ENCODE peak calls at places on chromosome 20, in six cellular contexts. One of them, this sample, is unnamed.
A peak's percentile ranks its signal among the peaks of the same experiment; 100 is the strongest.

GRCh38 chr20:4216866-4217265 is 201.5 kb upstream of the RNF24 start:
- DNase-seq in ovary: no peak
- DNase-seq in CD8-positive, alpha-beta memory T cell: no peak
- DNase-seq in testis: no peak
- DNase-seq in substantia nigra: no peak
- DNase-seq in IMR-90: no peak
- DNase-seq in this sample: no peak

GRCh38 chr20:54668271-54669053 is 193.1 kb downstream of the DOK5 start:
- DNase-seq in ovary: no peak
- DNase-seq in CD8-positive, alpha-beta memory T cell: no peak
- DNase-seq in testis: peak; percentile 44
- DNase-seq in substantia nigra: no peak
- DNase-seq in IMR-90: peak; percentile 5
- DNase-seq in this sample: peak; percentile 54

GRCh38 chr20:61896058-61896961 is 169.4 kb downstream of the TAF4 start:
- DNase-seq in ovary: peak; percentile 73
- DNase-seq in CD8-positive, alpha-beta memory T cell: no peak
- DNase-seq in testis: peak; percentile 64
- DNase-seq in substantia nigra: no peak
- DNase-seq in IMR-90: peak; percentile 28
- DNase-seq in this sample: peak; percentile 82

GRCh38 chr20:7496394-7497111 is 443.7 kb downstream of the HAO1 start:
- DNase-seq in ovary: no peak
- DNase-seq in CD8-positive, alpha-beta memory T cell: no peak
- DNase-seq in testis: no peak
- DNase-seq in substantia nigra: no peak
- DNase-seq in IMR-90: no peak
- DNase-seq in this sample: no peak

GRCh38 chr20:62642666-62643520 is 590 bp downstream of the SLCO4A1 start:
- DNase-seq in ovary: peak; percentile 50
- DNase-seq in CD8-positive, alpha-beta memory T cell: peak; percentile 47
- DNase-seq in testis: peak; percentile 48
- DNase-seq in substantia nigra: no peak
- DNase-seq in IMR-90: peak; percentile 4
- DNase-seq in this sample: no peak

GRCh38 chr20:22861990-22862389 is 173.1 kb upstream of the SSTR4 start:
- DNase-seq in ovary: no peak
- DNase-seq in CD8-positive, alpha-beta memory T cell: no peak
- DNase-seq in testis: no peak
- DNase-seq in substantia nigra: no peak
- DNase-seq in IMR-90: no peak
- DNase-seq in this sample: no peak

GRCh38 chr20:5657873-5658200 is 92.4 kb upstream of the SHLD1 start:
- DNase-seq in ovary: no peak
- DNase-seq in CD8-positive, alpha-beta memory T cell: no peak
- DNase-seq in testis: no peak
- DNase-seq in substantia nigra: no peak
- DNase-seq in IMR-90: no peak
- DNase-seq in this sample: no peak

GRCh38 chr20:45470262-45470931 is 844 bp downstream of the WFDC2 start:
- DNase-seq in ovary: peak; percentile 50
- DNase-seq in CD8-positive, alpha-beta memory T cell: no peak
- DNase-seq in testis: peak; percentile 62
- DNase-seq in substantia nigra: no peak
- DNase-seq in IMR-90: no peak
- DNase-seq in this sample: peak; percentile 71

GRCh38 chr20:21149344-21149743 is 23.5 kb downstream of the KIZ start:
- DNase-seq in ovary: no peak
- DNase-seq in CD8-positive, alpha-beta memory T cell: no peak
- DNase-seq in testis: no peak
- DNase-seq in substantia nigra: no peak
- DNase-seq in IMR-90: no peak
- DNase-seq in this sample: no peak

GRCh38 chr20:9458075-9458818 is 56.1 kb upstream of the LAMP5 start:
- DNase-seq in ovary: no peak
- DNase-seq in CD8-positive, alpha-beta memory T cell: no peak
- DNase-seq in testis: no peak
- DNase-seq in substantia nigra: no peak
- DNase-seq in IMR-90: peak; percentile 20
- DNase-seq in this sample: peak; percentile 5

GRCh38 chr20:38460040-38460623 is 12.5 kb upstream of the RALGAPB start:
- DNase-seq in ovary: no peak
- DNase-seq in CD8-positive, alpha-beta memory T cell: no peak
- DNase-seq in testis: no peak
- DNase-seq in substantia nigra: no peak
- DNase-seq in IMR-90: peak; percentile 81
- DNase-seq in this sample: peak; percentile 85

GRCh38 chr20:37233471-37234253 is 28.0 kb downstream of the GHRH start:
- DNase-seq in ovary: no peak
- DNase-seq in CD8-positive, alpha-beta memory T cell: no peak
- DNase-seq in testis: no peak
- DNase-seq in substantia nigra: no peak
- DNase-seq in IMR-90: no peak
- DNase-seq in this sample: peak; percentile 80

GRCh38 chr20:8156603-8157079 is 24.6 kb downstream of the PLCB1 start:
- DNase-seq in ovary: no peak
- DNase-seq in CD8-positive, alpha-beta memory T cell: peak; percentile 37
- DNase-seq in testis: no peak
- DNase-seq in substantia nigra: no peak
- DNase-seq in IMR-90: peak; percentile 59
- DNase-seq in this sample: peak; percentile 50

GRCh38 chr20:24469116-24470030 is at the start of gene SYNDIG1:
- DNase-seq in ovary: no peak
- DNase-seq in CD8-positive, alpha-beta memory T cell: no peak
- DNase-seq in testis: peak; percentile 33
- DNase-seq in substantia nigra: peak; percentile 64
- DNase-seq in IMR-90: no peak
- DNase-seq in this sample: no peak

GRCh38 chr20:48639899-48640298 is 187.9 kb downstream of the PREX1 start:
- DNase-seq in ovary: no peak
- DNase-seq in CD8-positive, alpha-beta memory T cell: no peak
- DNase-seq in testis: no peak
- DNase-seq in substantia nigra: no peak
- DNase-seq in IMR-90: no peak
- DNase-seq in this sample: no peak

GRCh38 chr20:18001131-18001921 is 32.5 kb downstream of the MGME1 start:
- DNase-seq in ovary: peak; percentile 68
- DNase-seq in CD8-positive, alpha-beta memory T cell: no peak
- DNase-seq in testis: peak; percentile 71
- DNase-seq in substantia nigra: no peak
- DNase-seq in IMR-90: peak; percentile 69
- DNase-seq in this sample: no peak

GRCh38 chr20:37161830-37162549 is 17.1 kb upstream of the RPN2 start:
- DNase-seq in ovary: no peak
- DNase-seq in CD8-positive, alpha-beta memory T cell: no peak
- DNase-seq in testis: no peak
- DNase-seq in substantia nigra: no peak
- DNase-seq in IMR-90: no peak
- DNase-seq in this sample: no peak

GRCh38 chr20:59994697-59995122 is 36.5 kb downstream of the CDH26 start:
- DNase-seq in ovary: no peak
- DNase-seq in CD8-positive, alpha-beta memory T cell: no peak
- DNase-seq in testis: peak; percentile 49
- DNase-seq in substantia nigra: no peak
- DNase-seq in IMR-90: peak; percentile 20
- DNase-seq in this sample: peak; percentile 89

GRCh38 chr20:15328084-15328483 is 990.7 kb upstream of the FLRT3 start:
- DNase-seq in ovary: no peak
- DNase-seq in CD8-positive, alpha-beta memory T cell: no peak
- DNase-seq in testis: no peak
- DNase-seq in substantia nigra: no peak
- DNase-seq in IMR-90: no peak
- DNase-seq in this sample: no peak

GRCh38 chr20:22582386-22582959 is 1.9 kb downstream of the FOXA2 start:
- DNase-seq in ovary: no peak
- DNase-seq in CD8-positive, alpha-beta memory T cell: no peak
- DNase-seq in testis: no peak
- DNase-seq in substantia nigra: no peak
- DNase-seq in IMR-90: no peak
- DNase-seq in this sample: no peak

GRCh38 chr20:14193885-14194284 is 143.5 kb downstream of the FLRT3 start:
- DNase-seq in ovary: no peak
- DNase-seq in CD8-positive, alpha-beta memory T cell: no peak
- DNase-seq in testis: no peak
- DNase-seq in substantia nigra: no peak
- DNase-seq in IMR-90: no peak
- DNase-seq in this sample: peak; percentile 21

GRCh38 chr20:46547995-46548394 is 2.5 kb downstream of the OCSTAMP start:
- DNase-seq in ovary: no peak
- DNase-seq in CD8-positive, alpha-beta memory T cell: no peak
- DNase-seq in testis: no peak
- DNase-seq in substantia nigra: no peak
- DNase-seq in IMR-90: no peak
- DNase-seq in this sample: no peak

GRCh38 chr20:58225490-58226200 is 2.8 kb downstream of the ANKRD60 start:
- DNase-seq in ovary: no peak
- DNase-seq in CD8-positive, alpha-beta memory T cell: no peak
- DNase-seq in testis: no peak
- DNase-seq in substantia nigra: no peak
- DNase-seq in IMR-90: no peak
- DNase-seq in this sample: no peak

GRCh38 chr20:58223358-58223941 is 5.0 kb downstream of the ANKRD60 start:
- DNase-seq in ovary: no peak
- DNase-seq in CD8-positive, alpha-beta memory T cell: no peak
- DNase-seq in testis: no peak
- DNase-seq in substantia nigra: no peak
- DNase-seq in IMR-90: no peak
- DNase-seq in this sample: no peak

GRCh38 chr20:58224097-58224496 is 4.4 kb downstream of the ANKRD60 start:
- DNase-seq in ovary: no peak
- DNase-seq in CD8-positive, alpha-beta memory T cell: no peak
- DNase-seq in testis: no peak
- DNase-seq in substantia nigra: no peak
- DNase-seq in IMR-90: no peak
- DNase-seq in this sample: no peak

GRCh38 chr20:58222446-58222845 is 6.0 kb downstream of the ANKRD60 start:
- DNase-seq in ovary: no peak
- DNase-seq in CD8-positive, alpha-beta memory T cell: no peak
- DNase-seq in testis: no peak
- DNase-seq in substantia nigra: no peak
- DNase-seq in IMR-90: no peak
- DNase-seq in this sample: no peak

DNA sequence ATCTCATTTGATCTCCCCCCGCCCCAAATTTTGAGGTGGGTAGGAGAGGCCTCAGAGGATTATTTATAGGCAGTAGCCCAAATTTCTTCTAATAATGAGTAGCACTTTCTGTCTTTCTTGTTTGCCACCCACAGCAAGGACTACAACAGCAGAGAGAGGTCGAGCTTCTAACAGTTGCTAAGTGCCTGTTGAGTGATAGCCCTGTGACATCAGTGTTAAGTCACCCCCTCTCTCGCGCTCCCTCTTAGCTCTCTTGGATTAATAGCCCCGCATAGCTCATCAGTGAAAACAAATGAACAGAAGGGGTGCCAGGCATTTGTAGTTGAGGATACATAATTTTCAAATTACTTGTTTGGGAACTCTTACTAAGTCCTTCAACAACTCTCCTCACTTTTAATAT is 3.5 kb downstream of the ANKRD60 start:
- DNase-seq in ovary: no peak
- DNase-seq in CD8-positive, alpha-beta memory T cell: no peak
- DNase-seq in testis: no peak
- DNase-seq in substantia nigra: no peak
- DNase-seq in IMR-90: peak; percentile 35
- DNase-seq in this sample: peak; percentile 35
- H3K27ac ChIP-seq in ovary: no peak overlapping the region
- H3K27ac ChIP-seq in CD8-positive, alpha-beta memory T cell: no peak overlapping the region
- H3K27ac ChIP-seq in testis: no peak overlapping the region
- H3K27ac ChIP-seq in substantia nigra: no peak overlapping the region
- H3K27ac ChIP-seq in IMR-90: no peak overlapping the region
- H3K27ac ChIP-seq in this sample: no peak overlapping the region

DNA sequence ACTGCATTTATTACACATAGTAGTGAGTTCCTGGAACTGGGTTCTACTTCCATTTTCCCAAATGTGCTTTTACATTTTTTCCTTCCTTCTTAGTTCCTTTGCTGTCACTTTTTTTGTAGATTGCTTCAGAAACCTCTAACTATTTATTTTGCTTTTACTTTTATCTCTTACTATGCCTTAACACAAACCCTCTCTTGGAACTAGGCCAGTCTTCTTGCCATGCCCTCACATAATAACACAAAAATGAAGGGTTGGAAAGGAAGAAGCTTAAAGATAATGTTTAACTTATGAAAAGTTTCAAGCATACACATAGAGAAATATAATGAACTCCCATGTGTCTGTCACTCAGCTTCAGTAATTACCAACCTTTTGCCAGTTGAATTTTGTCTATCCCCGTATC is 27.1 kb downstream of the TOP1 start:
- DNase-seq in ovary: no peak
- DNase-seq in CD8-positive, alpha-beta memory T cell: no peak
- DNase-seq in testis: no peak
- DNase-seq in substantia nigra: no peak
- DNase-seq in IMR-90: peak; percentile 49
- DNase-seq in this sample: no peak
- H3K27ac ChIP-seq in ovary: no peak overlapping the region
- H3K27ac ChIP-seq in CD8-positive, alpha-beta memory T cell: peak overlapping the region; percentile 4
- H3K27ac ChIP-seq in testis: no peak overlapping the region
- H3K27ac ChIP-seq in substantia nigra: no peak overlapping the region
- H3K27ac ChIP-seq in IMR-90: peak overlapping the region; percentile 33
- H3K27ac ChIP-seq in this sample: no peak overlapping the region

GRCh38 chr20:41150664-41151063 is 13.3 kb downstream of the PLCG1 start:
- DNase-seq in ovary: no peak
- DNase-seq in CD8-positive, alpha-beta memory T cell: no peak
- DNase-seq in testis: no peak
- DNase-seq in substantia nigra: no peak
- DNase-seq in IMR-90: peak; percentile 29
- DNase-seq in this sample: no peak
- H3K27ac ChIP-seq in ovary: no peak overlapping the region
- H3K27ac ChIP-seq in CD8-positive, alpha-beta memory T cell: no peak overlapping the region
- H3K27ac ChIP-seq in testis: no peak overlapping the region
- H3K27ac ChIP-seq in substantia nigra: peak overlapping the region; percentile 56
- H3K27ac ChIP-seq in IMR-90: no peak overlapping the region
- H3K27ac ChIP-seq in this sample: no peak overlapping the region

DNA sequence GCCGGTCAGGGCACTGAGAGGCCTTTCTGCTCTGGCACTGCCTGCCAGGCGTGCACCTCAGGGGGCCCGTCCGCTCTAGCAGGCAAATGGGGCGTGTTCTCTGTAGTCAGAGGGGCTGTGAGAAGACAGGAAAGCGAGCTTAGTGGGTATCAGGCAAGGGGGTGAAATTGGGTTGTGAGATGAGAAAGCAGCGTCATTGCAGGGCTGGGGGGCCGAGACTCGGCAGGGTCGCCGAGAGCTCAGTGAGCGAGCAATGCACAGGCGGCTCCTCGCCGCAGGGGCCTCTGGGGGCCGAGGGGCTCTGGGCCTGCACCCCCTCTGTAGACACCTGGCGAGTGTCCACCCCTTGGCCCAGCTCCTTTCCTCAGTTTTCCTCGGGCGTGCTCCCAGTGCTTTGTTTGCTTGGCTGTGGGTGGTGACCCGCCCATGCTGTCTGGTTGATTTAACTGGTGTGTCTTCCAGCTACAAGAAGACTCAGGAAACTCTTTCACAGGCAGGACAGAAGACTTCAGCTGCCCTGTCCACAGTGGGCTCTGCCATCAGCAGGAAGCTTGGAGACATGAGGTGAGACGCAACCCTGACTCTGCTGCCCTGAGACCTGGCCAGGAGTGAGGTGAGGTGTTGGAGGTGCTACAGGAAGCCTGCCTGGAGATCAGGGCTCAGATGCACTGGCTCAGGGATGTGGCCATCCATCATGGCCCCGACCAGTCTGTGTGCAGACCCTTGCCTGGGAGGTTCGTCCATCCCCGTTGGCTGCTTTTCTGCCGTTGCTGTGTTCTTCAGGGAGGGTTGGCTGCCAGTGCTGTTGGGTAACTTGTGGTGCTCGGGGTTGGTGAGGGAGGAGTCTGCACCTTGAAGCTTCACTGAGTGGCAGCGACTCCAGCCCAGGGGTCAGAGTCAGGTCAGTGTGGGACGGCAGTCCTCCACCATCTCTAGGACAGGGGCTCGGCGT is 12.4 kb upstream of the DNAJC5 start:
- DNase-seq in ovary: no peak
- DNase-seq in CD8-positive, alpha-beta memory T cell: no peak
- DNase-seq in testis: no peak
- DNase-seq in substantia nigra: no peak
- DNase-seq in IMR-90: no peak
- DNase-seq in this sample: no peak
- H3K27ac ChIP-seq in ovary: no peak overlapping the region
- H3K27ac ChIP-seq in CD8-positive, alpha-beta memory T cell: no peak overlapping the region
- H3K27ac ChIP-seq in testis: no peak overlapping the region
- H3K27ac ChIP-seq in substantia nigra: no peak overlapping the region
- H3K27ac ChIP-seq in IMR-90: no peak overlapping the region
- H3K27ac ChIP-seq in this sample: no peak overlapping the region

This sample was measured in SJCRH30.